ENCODE peak calls at places on chromosome 12, in nine cellular contexts. Y is PC-9, F is GM23338, G is GM20000, N is BE2C, W is fibroblast of pulmonary artery, C is thoracic aorta, V is tibial artery, X is lower leg skin. O is an unnamed sample.

GRCh38 chr12:62525306-62525705 is 58.7 kb downstream of the MON2 start:
- DNase-seq in Y (no peak), W (no peak), G (no peak), V (no peak), C (no peak), N (no peak), F (no peak), X (no peak), O (no peak)

GRCh38 chr12:119613319-119613936 is 19.9 kb downstream of the TMEM233 start:
- DNase-seq in X (no peak), Y (no peak), G (no peak), N (no peak), C (no peak), F (no peak), W (no peak), V (no peak), O (no peak)

GRCh38 chr12:28975564-28976340 is 173.3 kb upstream of the FAR2 start:
- DNase-seq in X (no peak), N (no peak), V (no peak), Y (no peak), C (no peak), G (no peak), W (no peak), F (no peak), O (no peak)

GRCh38 chr12:107525063-107525718 is 160.4 kb upstream of the PWP1 start:
- DNase-seq in N (no peak), Y (no peak), G (no peak), W (no peak), V (no peak), X (peak; percentile 46), F (no peak), C (no peak), O (no peak)

GRCh38 chr12:13126494-13126893 is 23.0 kb upstream of the GSG1 start:
- DNase-seq in Y (no peak), V (no peak), N (no peak), W (peak; percentile 37), X (no peak), F (no peak), C (no peak), G (no peak), O (no peak)

GRCh38 chr12:8648598-8649205 is 13.9 kb downstream of the MFAP5 start:
- DNase-seq in W (no peak), G (peak; percentile 76), X (peak; percentile 74), N (no peak), Y (no peak), V (no peak), F (no peak), C (no peak), O (no peak)

GRCh38 chr12:117863004-117863709 is 105.6 kb downstream of the KSR2 start:
- DNase-seq in C (no peak), W (no peak), F (no peak), N (no peak), X (no peak), G (no peak), V (no peak), Y (peak; percentile 77), O (no peak)

GRCh38 chr12:42704810-42705401 is 115.4 kb upstream of the PRICKLE1 start:
- DNase-seq in C (no peak), F (no peak), W (no peak), N (no peak), Y (no peak), X (no peak), G (no peak), V (no peak), O (no peak)

GRCh38 chr12:116892741-116893140 is 11.5 kb upstream of the HRK start:
- DNase-seq in Y (no peak), C (no peak), W (no peak), N (no peak), V (no peak), F (no peak), X (no peak), G (no peak), O (no peak)

GRCh38 chr12:94872671-94873367 is 130.7 kb downstream of the NDUFA12 start:
- DNase-seq in C (no peak), W (no peak), X (no peak), Y (no peak), N (no peak), V (no peak), F (peak; percentile 52), G (peak; percentile 61), O (peak; percentile 79)

GRCh38 chr12:71702590-71702989 is 16.7 kb downstream of the TMEM19 start:
- DNase-seq in Y (no peak), N (no peak), C (no peak), V (no peak), X (no peak), W (no peak), G (no peak), F (no peak), O (no peak)

GRCh38 chr12:59164991-59165718 is 244.9 kb upstream of the LRIG3 start:
- DNase-seq in Y (peak; percentile 76), X (no peak), V (no peak), W (peak; percentile 62), C (no peak), N (no peak), G (no peak), F (peak; percentile 76), O (no peak)

GRCh38 chr12:85076688-85077430 is 40.7 kb downstream of the LRRIQ1 start:
- DNase-seq in Y (peak; percentile 85), F (peak; percentile 85), N (no peak), W (peak; percentile 91), G (peak; percentile 25), V (no peak), X (no peak), C (no peak), O (no peak)

GRCh38 chr12:120760349-120761245 is 35.0 kb downstream of the ACADS start:
- DNase-seq in C (no peak), G (no peak), F (no peak), N (no peak), V (no peak), X (peak; percentile 78), W (no peak), Y (no peak), O (no peak)

GRCh38 chr12:58388261-58388660 is 446.9 kb downstream of the ATP23 start:
- DNase-seq in F (no peak), N (no peak), G (no peak), V (no peak), X (no peak), W (no peak), Y (no peak), C (no peak), O (no peak)

GRCh38 chr12:108967869-108968540 is 52.9 kb downstream of the SVOP start:
- DNase-seq in G (peak; percentile 23), W (no peak), X (no peak), N (no peak), F (peak; percentile 86), C (no peak), Y (no peak), V (no peak), O (no peak)
- TF ChIP-seq CTCF in G (peak; percentile 28), W (peak; percentile 39), X (no peak), N (peak; percentile 65), F (peak; percentile 82), C (no peak), Y (peak; percentile 64), V (no peak), O (peak; percentile 68)

GRCh38 chr12:50167026-50167742 is at the start of gene CERS5:
- DNase-seq in Y (peak; percentile 92), W (peak; percentile 98), X (peak; percentile 100), N (peak; percentile 100), F (peak; percentile 99), G (peak; percentile 99), C (peak; percentile 95), V (peak; percentile 100), O (peak; percentile 99)
- TF ChIP-seq CTCF in Y (peak; percentile 50), W (no peak), X (no peak), N (no peak), F (no peak), G (no peak), C (peak; percentile 31), V (peak; percentile 45), O (peak; percentile 64)

GRCh38 chr12:26861690-26862089 is 28.7 kb upstream of the ITPR2 start:
- DNase-seq in W (no peak), V (no peak), N (no peak), X (no peak), F (no peak), C (no peak), G (no peak), Y (no peak), O (no peak)

GRCh38 chr12:26868505-26869494 is 35.8 kb upstream of the ITPR2 start:
- DNase-seq in F (no peak), C (no peak), N (no peak), G (no peak), V (no peak), W (no peak), Y (no peak), X (no peak), O (no peak)

GRCh38 chr12:26857465-26858176 is 24.6 kb upstream of the ITPR2 start:
- DNase-seq in W (peak; percentile 55), N (no peak), G (no peak), Y (no peak), C (no peak), F (peak; percentile 38), V (no peak), X (no peak), O (no peak)

GRCh38 chr12:26867084-26867483 is 34.1 kb upstream of the ITPR2 start:
- DNase-seq in N (no peak), X (no peak), Y (no peak), G (peak; percentile 44), V (no peak), W (no peak), F (no peak), C (no peak), O (no peak)

GRCh38 chr12:26863515-26863914 is 30.5 kb upstream of the ITPR2 start:
- DNase-seq in F (peak; percentile 43), W (no peak), V (no peak), G (no peak), C (no peak), Y (no peak), N (no peak), X (no peak), O (no peak)
- TF ChIP-seq CTCF in F (peak; percentile 64), W (peak; percentile 37), V (no peak), G (peak; percentile 17), C (no peak), Y (no peak), N (peak; percentile 7), X (no peak), O (peak; percentile 69)

DNA sequence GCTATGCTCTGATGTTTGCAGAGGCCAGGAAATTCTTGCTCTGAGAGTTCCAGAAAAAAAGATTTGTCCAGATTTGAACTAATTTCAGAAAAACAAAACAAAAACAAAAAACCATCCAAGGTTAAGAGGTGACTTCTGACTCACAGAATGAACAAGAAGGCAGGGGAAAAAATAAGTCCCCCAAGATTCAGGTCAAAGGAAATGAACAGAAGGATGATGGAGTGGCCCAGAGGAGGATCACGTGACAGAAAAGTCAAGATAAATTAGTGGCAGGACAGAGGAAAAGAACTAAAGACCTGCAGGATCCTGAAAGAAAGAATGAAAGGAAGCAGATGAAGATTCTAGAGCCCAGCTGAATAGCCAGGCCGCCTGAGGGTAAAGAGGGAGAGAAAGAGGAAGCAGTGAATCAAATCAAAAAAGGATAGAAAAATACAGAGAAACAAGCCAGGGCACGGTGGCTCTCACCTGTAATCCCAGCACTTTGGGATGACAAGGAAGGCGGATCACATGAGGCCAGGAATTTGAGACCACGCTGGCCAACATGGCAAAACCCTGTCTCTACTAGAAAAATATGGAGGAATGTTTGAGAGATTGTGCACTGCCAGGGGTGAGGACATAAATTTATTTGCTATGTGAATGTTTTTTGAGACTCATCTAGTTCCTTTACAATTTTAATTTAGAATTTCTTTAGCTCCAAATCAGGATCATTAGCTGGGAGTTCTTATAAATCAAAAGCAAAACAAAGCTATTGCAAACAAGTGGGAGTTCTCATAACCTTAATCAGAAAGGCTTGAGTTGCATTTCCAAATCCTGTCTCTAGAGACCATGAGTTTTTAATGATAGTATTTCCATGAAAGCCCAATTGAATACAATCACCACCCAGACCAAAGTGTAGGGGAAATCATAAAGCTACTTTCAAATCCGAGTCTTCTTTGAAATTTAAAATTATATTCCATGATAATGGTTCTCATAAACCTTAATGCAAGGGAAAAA is 217.1 kb upstream of the PLEKHG7 start:
- DNase-seq in V (no peak), N (no peak), W (peak; percentile 17), Y (no peak), X (no peak), C (no peak), G (no peak), F (no peak), O (no peak)
- TF ChIP-seq CTCF in V (no peak), N (no peak), W (no peak), Y (no peak), X (no peak), C (no peak), G (no peak), F (no peak), O (no peak)